ENCODE peak calls at places on chromosome 22, in four cellular contexts. M, G, Y and V are unnamed samples.

GRCh38 chr22:40635940-40636379 is 559 bp downstream of the MRTFA start:
- DNase-seq in M (no peak), G (no peak), Y (no peak), V (no peak)

GRCh38 chr22:44549701-44550100 is 51.7 kb upstream of the RTL6 start:
- DNase-seq in Y (no peak), M (no peak), G (peak; percentile 49), V (no peak)

GRCh38 chr22:17576475-17576874 is 13.2 kb downstream of the SLC25A18 start:
- DNase-seq in Y (no peak), G (no peak), M (no peak), V (no peak)

GRCh38 chr22:46878549-46878948 is 116.1 kb downstream of the TBC1D22A start:
- DNase-seq in G (no peak), M (no peak), Y (no peak), V (no peak)

GRCh38 chr22:17119481-17120202 is 1.5 kb downstream of the TMEM121B start:
- DNase-seq in G (no peak), Y (no peak), M (no peak), V (no peak)

GRCh38 chr22:49564666-49565515 is 262.8 kb downstream of the BRD1 start:
- DNase-seq in G (peak; percentile 56), M (no peak), Y (no peak), V (no peak)

GRCh38 chr22:23408321-23408720 is 171.8 kb downstream of the IGLL1 start:
- DNase-seq in M (no peak), Y (no peak), G (no peak), V (no peak)

GRCh38 chr22:23128269-23129108 is 13.3 kb downstream of the RSPH14 start:
- DNase-seq in Y (peak; percentile 62), G (no peak), M (peak; percentile 52), V (no peak)

GRCh38 chr22:41524809-41525449 is 19.3 kb downstream of the POLR3H start:
- DNase-seq in Y (peak; percentile 51), G (no peak), M (peak; percentile 49), V (no peak)

GRCh38 chr22:44395116-44396005 is 82.6 kb upstream of the SHISAL1 start:
- DNase-seq in Y (no peak), G (peak; percentile 71), M (no peak), V (no peak)

GRCh38 chr22:39996732-39997131 is 2.0 kb downstream of the FAM83F start:
- DNase-seq in Y (no peak), M (no peak), G (no peak), V (no peak)

GRCh38 chr22:32822188-32822877 is 20.8 kb downstream of the TIMP3 start:
- DNase-seq in M (no peak), G (no peak), Y (no peak), V (no peak)

GRCh38 chr22:44623771-44624510 is 78.1 kb upstream of the PRR5 start:
- DNase-seq in M (no peak), Y (no peak), G (no peak), V (no peak)

GRCh38 chr22:49885281-49885680 is 31.6 kb downstream of the ZBED4 start:
- DNase-seq in Y (no peak), M (no peak), G (peak; percentile 36), V (no peak)

GRCh38 chr22:17268501-17269223 is 49.4 kb upstream of the ADA2 start:
- DNase-seq in M (no peak), G (no peak), Y (no peak), V (no peak)

GRCh38 chr22:38214248-38215056 is 12.7 kb downstream of the MAFF start:
- DNase-seq in Y (peak; percentile 35), M (peak; percentile 40), G (no peak), V (no peak)

GRCh38 chr22:24059793-24060192 is 48.7 kb downstream of the CABIN1 start:
- DNase-seq in G (peak; percentile 61), M (no peak), Y (no peak), V (no peak)

GRCh38 chr22:30314918-30315317 is 11.8 kb downstream of the TBC1D10A start:
- DNase-seq in G (no peak), Y (peak; percentile 38), M (peak; percentile 27), V (no peak)

GRCh38 chr22:39214383-39215069 is 30.3 kb downstream of the PDGFB start:
- DNase-seq in M (no peak), Y (no peak), G (no peak), V (no peak)

GRCh38 chr22:42662114-42663021 is 13.2 kb upstream of the CYB5R3 start:
- DNase-seq in G (peak; percentile 92), Y (peak; percentile 73), M (peak; percentile 56), V (no peak)

GRCh38 chr22:19879996-19880785 is 25.5 kb upstream of the GNB1L start:
- DNase-seq in M (no peak), G (peak; percentile 67), Y (no peak), V (no peak)

GRCh38 chr22:42271906-42272305 is 1.5 kb upstream of the TCF20 start:
- DNase-seq in Y (no peak), G (no peak), M (no peak), V (no peak)

GRCh38 chr22:40620464-40621046 is 16.0 kb downstream of the MRTFA start:
- DNase-seq in Y (no peak), M (no peak), G (no peak), V (no peak)

GRCh38 chr22:45334068-45334467 is 24.3 kb downstream of the FAM118A start:
- DNase-seq in G (no peak), Y (no peak), M (no peak), V (no peak)

GRCh38 chr22:36540867-36541642 is 12.1 kb upstream of the EIF3D start:
- DNase-seq in Y (no peak), G (no peak), M (no peak), V (no peak)

GRCh38 chr22:20437253-20438065 is at the start of gene SCARF2:
- DNase-seq in M (no peak), G (no peak), Y (no peak), V (no peak)

GRCh38 chr22:49080631-49081030 is 747.0 kb downstream of the BRD1 start:
- DNase-seq in Y (no peak), G (peak; percentile 53), M (no peak), V (no peak)

GRCh38 chr22:43126506-43127165 is 16.1 kb downstream of the BIK start:
- DNase-seq in M (no peak), G (no peak), Y (no peak), V (no peak)

GRCh38 chr22:26768986-26769385 is 111.6 kb downstream of the MIAT start:
- DNase-seq in M (no peak), Y (no peak), G (no peak), V (no peak)

GRCh38 chr22:49063040-49063329 is 764.7 kb downstream of the BRD1 start:
- DNase-seq in M (no peak), G (peak; percentile 17), Y (no peak), V (no peak)

GRCh38 chr22:32576553-32577255 is 102.1 kb downstream of the FBXO7 start:
- DNase-seq in Y (no peak), M (no peak), G (no peak), V (no peak)

GRCh38 chr22:19872779-19873137 is 18.1 kb upstream of the GNB1L start:
- DNase-seq in Y (no peak), M (no peak), G (peak; percentile 58), V (no peak)

GRCh38 chr22:21989049-21989448 is 6.5 kb upstream of the TOP3B start:
- DNase-seq in M (no peak), Y (no peak), G (no peak), V (no peak)

GRCh38 chr22:22576244-22576988 is 17.4 kb upstream of the PRAME start:
- DNase-seq in M (no peak), Y (peak; percentile 9), G (no peak), V (no peak)

GRCh38 chr22:37045958-37046357 is 5.6 kb upstream of the KCTD17 start:
- DNase-seq in G (no peak), Y (no peak), M (no peak), V (no peak)

GRCh38 chr22:26708256-26709009 is 51.0 kb downstream of the MIAT start:
- DNase-seq in Y (no peak), M (no peak), G (no peak), V (no peak)